ENCODE peak calls at places on chromosomes 2 and 18, in six cellular contexts. One of them, this sample, is unnamed.

GRCh38 chr2:214899751-214900150 is 90.3 kb upstream of the BARD1 start:
- DNase-seq in K562: no peak
- DNase-seq in tibial nerve: no peak
- DNase-seq in A549: no peak
- DNase-seq in HepG2: no peak
- DNase-seq in stomach: no peak
- DNase-seq in this sample: no peak

GRCh38 chr2:161096336-161096735 is 63.9 kb upstream of the TANK start:
- DNase-seq in A549: no peak
- DNase-seq in stomach: no peak
- DNase-seq in HepG2: no peak
- DNase-seq in tibial nerve: no peak
- DNase-seq in K562: no peak
- DNase-seq in this sample: no peak

GRCh38 chr2:160076239-160076638 is 13.8 kb upstream of the PLA2R1 start:
- DNase-seq in K562: no peak
- DNase-seq in HepG2: no peak
- DNase-seq in stomach: no peak
- DNase-seq in A549: no peak
- DNase-seq in tibial nerve: no peak
- DNase-seq in this sample: no peak

GRCh38 chr18:24420551-24420950 is 5.9 kb upstream of the IMPACT start:
- DNase-seq in stomach: no peak
- DNase-seq in A549: no peak
- DNase-seq in HepG2: no peak
- DNase-seq in K562: no peak
- DNase-seq in tibial nerve: no peak
- DNase-seq in this sample: no peak

GRCh38 chr2:231130657-231131056 is 5.8 kb upstream of the HTR2B start:
- DNase-seq in tibial nerve: no peak
- DNase-seq in K562: no peak
- DNase-seq in stomach: no peak
- DNase-seq in A549: no peak
- DNase-seq in HepG2: no peak
- DNase-seq in this sample: no peak

GRCh38 chr2:26651458-26652155 is 10.4 kb upstream of the CIB4 start:
- DNase-seq in K562: no peak
- DNase-seq in A549: no peak
- DNase-seq in tibial nerve: no peak
- DNase-seq in HepG2: no peak
- DNase-seq in stomach: peak; percentile 2
- DNase-seq in this sample: no peak

GRCh38 chr2:20925265-20925889 is 102.5 kb upstream of the LDAH start:
- DNase-seq in stomach: no peak
- DNase-seq in K562: peak; percentile 15
- DNase-seq in HepG2: no peak
- DNase-seq in tibial nerve: no peak
- DNase-seq in A549: no peak
- DNase-seq in this sample: no peak

GRCh38 chr2:160943429-160943828 is 216.8 kb upstream of the TANK start:
- DNase-seq in tibial nerve: no peak
- DNase-seq in HepG2: no peak
- DNase-seq in stomach: no peak
- DNase-seq in K562: no peak
- DNase-seq in A549: no peak
- DNase-seq in this sample: no peak

GRCh38 chr2:145023331-145023934 is 503.5 kb upstream of the ZEB2 start:
- DNase-seq in HepG2: no peak
- DNase-seq in K562: no peak
- DNase-seq in A549: peak; percentile 52
- DNase-seq in stomach: no peak
- DNase-seq in tibial nerve: no peak
- DNase-seq in this sample: no peak

GRCh38 chr18:74040459-74041332 is 106.9 kb downstream of the FBXO15 start:
- DNase-seq in HepG2: peak; percentile 28
- DNase-seq in A549: peak; percentile 22
- DNase-seq in stomach: peak; percentile 57
- DNase-seq in tibial nerve: no peak
- DNase-seq in K562: peak; percentile 52
- DNase-seq in this sample: peak; percentile 46

GRCh38 chr2:70010222-70011111 is 49.0 kb upstream of the ASPRV1 start:
- DNase-seq in K562: peak; percentile 60
- DNase-seq in HepG2: peak; percentile 70
- DNase-seq in A549: no peak
- DNase-seq in tibial nerve: no peak
- DNase-seq in stomach: peak; percentile 64
- DNase-seq in this sample: peak; percentile 78

GRCh38 chr2:157261199-157261782 is 3.8 kb downstream of the GALNT5 start:
- DNase-seq in tibial nerve: peak; percentile 11
- DNase-seq in HepG2: no peak
- DNase-seq in K562: peak; percentile 96
- DNase-seq in stomach: peak; percentile 58
- DNase-seq in A549: peak; percentile 88
- DNase-seq in this sample: peak; percentile 68

GRCh38 chr2:19488009-19488691 is 129.7 kb upstream of the OSR1 start:
- DNase-seq in tibial nerve: no peak
- DNase-seq in K562: no peak
- DNase-seq in A549: peak; percentile 86
- DNase-seq in stomach: no peak
- DNase-seq in HepG2: peak; percentile 88
- DNase-seq in this sample: no peak

DNA sequence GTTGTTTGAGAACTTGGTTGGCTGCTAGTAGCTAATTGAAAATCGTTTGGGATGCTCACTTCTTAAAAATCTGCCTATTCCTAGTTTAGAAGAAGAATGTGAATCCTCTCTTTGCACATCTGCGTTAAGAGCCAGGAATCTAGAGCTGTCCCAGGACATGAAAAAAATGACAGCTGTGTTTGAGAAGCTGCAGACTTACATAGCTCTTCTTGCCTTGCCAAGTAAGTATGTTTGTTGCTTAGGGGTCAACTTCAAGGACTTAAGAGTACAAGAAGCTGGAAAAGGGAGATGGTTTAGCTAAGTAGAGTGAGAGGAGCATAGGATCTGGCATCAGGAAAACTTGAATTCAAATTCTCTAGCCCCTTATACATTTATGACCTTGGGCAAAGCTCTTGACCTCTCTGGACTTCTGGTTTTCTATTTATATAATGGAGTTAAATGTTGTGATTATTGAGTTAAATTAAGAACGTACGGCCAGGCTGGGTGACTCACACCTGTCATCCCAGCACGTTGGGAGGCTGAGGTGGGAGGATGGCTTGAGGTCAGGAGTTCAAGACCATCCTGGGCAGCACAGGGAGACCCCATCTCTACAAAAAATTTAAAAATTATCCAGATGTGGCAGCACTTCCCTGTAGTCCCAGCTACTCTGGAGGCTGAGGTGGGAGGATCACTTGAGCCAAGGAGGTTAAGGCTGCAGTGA is 55.2 kb upstream of the STON1 start:
- DNase-seq in A549: no peak
- DNase-seq in tibial nerve: no peak
- DNase-seq in HepG2: no peak
- DNase-seq in K562: no peak
- DNase-seq in stomach: no peak
- DNase-seq in this sample: no peak
- TF ChIP-seq EP300 in A549: no peak
- TF ChIP-seq EP300 in tibial nerve: no peak
- TF ChIP-seq EP300 in HepG2: no peak
- TF ChIP-seq EP300 in K562: no peak
- TF ChIP-seq EP300 in stomach: no peak
- TF ChIP-seq EP300 in this sample: peak; percentile 75

GRCh38 chr18:3449702-3450357 is at the start of gene TGIF1:
- DNase-seq in stomach: peak; percentile 83
- DNase-seq in HepG2: peak; percentile 63
- DNase-seq in A549: peak; percentile 84
- DNase-seq in tibial nerve: peak; percentile 82
- DNase-seq in K562: peak; percentile 85
- DNase-seq in this sample: peak; percentile 88

GRCh38 chr18:3447035-3447894 is 2.7 kb upstream of the TGIF1 start:
- DNase-seq in K562: peak; percentile 55
- DNase-seq in tibial nerve: no peak
- DNase-seq in A549: no peak
- DNase-seq in HepG2: no peak
- DNase-seq in stomach: peak; percentile 37
- DNase-seq in this sample: peak; percentile 61

GRCh38 chr18:3450358-3451107 is 561 bp downstream of the TGIF1 start:
- DNase-seq in A549: peak; percentile 72
- DNase-seq in HepG2: no peak
- DNase-seq in tibial nerve: peak; percentile 72
- DNase-seq in K562: peak; percentile 38
- DNase-seq in stomach: peak; percentile 71
- DNase-seq in this sample: peak; percentile 74

GRCh38 chr18:3448845-3449701 is 899 bp upstream of the TGIF1 start:
- DNase-seq in stomach: peak; percentile 81
- DNase-seq in K562: peak; percentile 75
- DNase-seq in A549: peak; percentile 86
- DNase-seq in HepG2: peak; percentile 91
- DNase-seq in tibial nerve: peak; percentile 90
- DNase-seq in this sample: peak; percentile 83

GRCh38 chr18:3447895-3448844 is 1.8 kb upstream of the TGIF1 start:
- DNase-seq in stomach: peak; percentile 94
- DNase-seq in K562: peak; percentile 92
- DNase-seq in HepG2: peak; percentile 93
- DNase-seq in A549: peak; percentile 95
- DNase-seq in tibial nerve: peak; percentile 84
- DNase-seq in this sample: peak; percentile 95
- TF ChIP-seq EP300 in stomach: no peak
- TF ChIP-seq EP300 in K562: peak; percentile 81
- TF ChIP-seq EP300 in HepG2: no peak
- TF ChIP-seq EP300 in A549: peak; percentile 27
- TF ChIP-seq EP300 in tibial nerve: peak; percentile 99
- TF ChIP-seq EP300 in this sample: no peak

GRCh38 chr2:43226558-43226954 is at the start of gene ZFP36L2:
- DNase-seq in tibial nerve: peak; percentile 87
- DNase-seq in stomach: peak; percentile 97
- DNase-seq in A549: peak; percentile 96
- DNase-seq in HepG2: peak; percentile 92
- DNase-seq in K562: peak; percentile 99
- DNase-seq in this sample: peak; percentile 97

GRCh38 chr2:43227830-43228280 is 1.4 kb upstream of the ZFP36L2 start:
- DNase-seq in K562: peak; percentile 68
- DNase-seq in tibial nerve: no peak
- DNase-seq in stomach: no peak
- DNase-seq in HepG2: peak; percentile 74
- DNase-seq in A549: no peak
- DNase-seq in this sample: no peak

GRCh38 chr2:43228341-43228751 is 1.9 kb upstream of the ZFP36L2 start:
- DNase-seq in tibial nerve: no peak
- DNase-seq in stomach: no peak
- DNase-seq in K562: peak; percentile 47
- DNase-seq in A549: no peak
- DNase-seq in HepG2: no peak
- DNase-seq in this sample: no peak

GRCh38 chr2:43225788-43226557 is 433 bp downstream of the ZFP36L2 start:
- DNase-seq in stomach: no peak
- DNase-seq in HepG2: peak; percentile 77
- DNase-seq in tibial nerve: peak; percentile 50
- DNase-seq in A549: peak; percentile 84
- DNase-seq in K562: peak; percentile 70
- DNase-seq in this sample: no peak

GRCh38 chr2:43226955-43227829 is 786 bp upstream of the ZFP36L2 start:
- DNase-seq in stomach: peak; percentile 98
- DNase-seq in tibial nerve: peak; percentile 91
- DNase-seq in K562: peak; percentile 89
- DNase-seq in HepG2: peak; percentile 93
- DNase-seq in A549: peak; percentile 92
- DNase-seq in this sample: peak; percentile 96
- TF ChIP-seq EP300 in stomach: peak; percentile 8
- TF ChIP-seq EP300 in tibial nerve: peak; percentile 80
- TF ChIP-seq EP300 in K562: no peak
- TF ChIP-seq EP300 in HepG2: no peak
- TF ChIP-seq EP300 in A549: no peak
- TF ChIP-seq EP300 in this sample: peak; percentile 88

GRCh38 chr2:64985457-64985856 is 3.7 kb upstream of the SLC1A4 start:
- DNase-seq in tibial nerve: no peak
- DNase-seq in K562: no peak
- DNase-seq in stomach: no peak
- DNase-seq in A549: no peak
- DNase-seq in HepG2: no peak
- DNase-seq in this sample: no peak

GRCh38 chr2:64989126-64989981 is at the start of gene SLC1A4:
- DNase-seq in HepG2: peak; percentile 82
- DNase-seq in stomach: peak; percentile 91
- DNase-seq in K562: peak; percentile 96
- DNase-seq in A549: peak; percentile 89
- DNase-seq in tibial nerve: peak; percentile 81
- DNase-seq in this sample: peak; percentile 93

GRCh38 chr2:64987963-64988419 is 1.2 kb upstream of the SLC1A4 start:
- DNase-seq in K562: no peak
- DNase-seq in tibial nerve: no peak
- DNase-seq in HepG2: peak; percentile 74
- DNase-seq in A549: no peak
- DNase-seq in stomach: no peak
- DNase-seq in this sample: no peak

GRCh38 chr2:64988420-64989125 is 626 bp upstream of the SLC1A4 start:
- DNase-seq in tibial nerve: peak; percentile 54
- DNase-seq in HepG2: peak; percentile 75
- DNase-seq in A549: peak; percentile 89
- DNase-seq in stomach: peak; percentile 69
- DNase-seq in K562: peak; percentile 88
- DNase-seq in this sample: peak; percentile 79

DNA sequence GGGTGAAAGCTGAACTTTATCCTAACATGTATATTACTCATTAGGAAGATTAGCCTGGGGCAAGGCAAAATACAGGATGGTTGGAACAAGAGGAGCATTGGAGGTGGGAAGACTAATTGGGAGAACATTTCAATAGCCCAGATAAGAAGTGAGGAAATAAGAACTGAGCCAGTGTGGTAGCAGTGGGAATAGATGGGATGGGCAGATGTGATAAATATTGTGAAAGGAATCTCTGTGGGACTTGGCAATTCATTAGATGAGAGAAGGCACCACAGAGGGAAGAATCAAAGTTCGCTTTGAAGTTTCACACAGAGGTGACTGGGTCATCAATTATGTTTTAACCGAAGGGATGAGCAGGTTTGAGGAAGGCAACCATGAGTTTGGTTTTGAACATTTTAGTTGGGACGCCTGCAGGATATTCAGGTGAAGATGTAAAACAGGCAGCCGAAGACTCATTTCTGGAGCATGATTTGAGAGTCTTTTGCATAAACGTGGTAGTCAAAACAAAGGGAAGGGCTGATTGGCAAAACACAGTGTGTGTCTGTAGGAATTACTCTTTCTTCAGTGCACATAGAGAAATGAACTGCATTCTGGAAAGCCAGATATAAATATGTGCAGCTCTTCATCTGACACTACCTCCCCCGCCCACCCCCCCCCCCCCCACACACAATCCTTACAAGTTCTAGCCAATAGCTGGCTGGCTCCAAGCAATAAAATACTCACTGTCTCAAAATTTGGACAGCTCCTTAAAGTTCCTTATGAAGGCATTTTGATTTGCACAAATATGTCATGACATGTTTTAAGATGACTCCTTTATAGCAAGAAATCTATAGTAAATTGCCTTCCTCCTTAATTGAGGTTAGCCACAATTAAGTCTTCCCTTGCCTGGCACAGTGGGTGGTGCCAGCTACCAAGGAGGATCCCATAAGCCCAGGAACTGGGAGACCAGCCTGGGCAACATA is 1.9 kb upstream of the SLC1A4 start:
- DNase-seq in K562: peak; percentile 48
- DNase-seq in stomach: no peak
- DNase-seq in HepG2: peak; percentile 75
- DNase-seq in A549: no peak
- DNase-seq in tibial nerve: no peak
- DNase-seq in this sample: no peak
- TF ChIP-seq EP300 in K562: no peak
- TF ChIP-seq EP300 in stomach: no peak
- TF ChIP-seq EP300 in HepG2: no peak
- TF ChIP-seq EP300 in A549: no peak
- TF ChIP-seq EP300 in tibial nerve: no peak
- TF ChIP-seq EP300 in this sample: no peak